ENCODE peak calls at places on chromosomes 3 and 15, in ten cellular contexts. One of them, this sample, is unnamed.

GRCh38 chr3:134155456-134155855 is 95.2 kb downstream of the RYK start:
- DNase-seq in WTC11: no peak
- DNase-seq in GM13977: no peak
- DNase-seq in neural progenitor cell: no peak
- DNase-seq in body of pancreas: no peak
- DNase-seq in A549: no peak
- DNase-seq in AG04449: no peak
- DNase-seq in RWPE2: no peak
- DNase-seq in left ventricle myocardium inferior: no peak
- DNase-seq in neural crest cell: no peak
- DNase-seq in this sample: no peak

GRCh38 chr3:151974067-151974466 is 100.6 kb downstream of the SUCNR1 start:
- DNase-seq in A549: no peak
- DNase-seq in neural progenitor cell: peak; percentile 43
- DNase-seq in AG04449: no peak
- DNase-seq in GM13977: no peak
- DNase-seq in RWPE2: no peak
- DNase-seq in body of pancreas: no peak
- DNase-seq in neural crest cell: no peak
- DNase-seq in left ventricle myocardium inferior: no peak
- DNase-seq in WTC11: no peak
- DNase-seq in this sample: no peak

GRCh38 chr3:141482250-141482937 is 4.4 kb upstream of the RASA2 start:
- DNase-seq in RWPE2: no peak
- DNase-seq in neural progenitor cell: no peak
- DNase-seq in WTC11: no peak
- DNase-seq in body of pancreas: no peak
- DNase-seq in A549: peak; percentile 75
- DNase-seq in left ventricle myocardium inferior: no peak
- DNase-seq in AG04449: no peak
- DNase-seq in GM13977: no peak
- DNase-seq in neural crest cell: no peak
- DNase-seq in this sample: no peak

GRCh38 chr3:93983408-93983807 is 3.5 kb downstream of the ARL13B start:
- DNase-seq in left ventricle myocardium inferior: no peak
- DNase-seq in AG04449: no peak
- DNase-seq in neural progenitor cell: no peak
- DNase-seq in WTC11: no peak
- DNase-seq in neural crest cell: no peak
- DNase-seq in GM13977: no peak
- DNase-seq in body of pancreas: no peak
- DNase-seq in A549: no peak
- DNase-seq in RWPE2: no peak
- DNase-seq in this sample: no peak

GRCh38 chr3:149660462-149660861 is 2.6 kb upstream of the WWTR1 start:
- DNase-seq in AG04449: no peak
- DNase-seq in neural crest cell: no peak
- DNase-seq in left ventricle myocardium inferior: no peak
- DNase-seq in WTC11: no peak
- DNase-seq in body of pancreas: no peak
- DNase-seq in GM13977: no peak
- DNase-seq in RWPE2: no peak
- DNase-seq in neural progenitor cell: no peak
- DNase-seq in A549: no peak
- DNase-seq in this sample: no peak

GRCh38 chr3:72997421-72997961 is 880 bp downstream of the PPP4R2 start:
- DNase-seq in left ventricle myocardium inferior: no peak
- DNase-seq in AG04449: no peak
- DNase-seq in neural progenitor cell: peak; percentile 65
- DNase-seq in neural crest cell: peak; percentile 18
- DNase-seq in RWPE2: no peak
- DNase-seq in WTC11: no peak
- DNase-seq in A549: peak; percentile 67
- DNase-seq in body of pancreas: peak; percentile 11
- DNase-seq in GM13977: peak; percentile 62
- DNase-seq in this sample: peak; percentile 17

GRCh38 chr15:57646057-57646456 is 54.4 kb downstream of the MYZAP start:
- DNase-seq in A549: no peak
- DNase-seq in neural crest cell: no peak
- DNase-seq in body of pancreas: no peak
- DNase-seq in RWPE2: no peak
- DNase-seq in AG04449: no peak
- DNase-seq in left ventricle myocardium inferior: no peak
- DNase-seq in WTC11: no peak
- DNase-seq in GM13977: no peak
- DNase-seq in neural progenitor cell: no peak
- DNase-seq in this sample: no peak

GRCh38 chr3:3729261-3729660 is 70.0 kb upstream of the LRRN1 start:
- DNase-seq in GM13977: no peak
- DNase-seq in RWPE2: no peak
- DNase-seq in A549: no peak
- DNase-seq in body of pancreas: no peak
- DNase-seq in left ventricle myocardium inferior: no peak
- DNase-seq in neural progenitor cell: no peak
- DNase-seq in neural crest cell: no peak
- DNase-seq in WTC11: no peak
- DNase-seq in AG04449: no peak
- DNase-seq in this sample: no peak

GRCh38 chr15:91407237-91407889 is 307.3 kb downstream of the SV2B start:
- DNase-seq in RWPE2: no peak
- DNase-seq in neural progenitor cell: no peak
- DNase-seq in WTC11: no peak
- DNase-seq in GM13977: no peak
- DNase-seq in left ventricle myocardium inferior: peak; percentile 19
- DNase-seq in body of pancreas: no peak
- DNase-seq in neural crest cell: no peak
- DNase-seq in AG04449: no peak
- DNase-seq in A549: no peak
- DNase-seq in this sample: no peak

GRCh38 chr15:99474041-99474906 is 91.5 kb upstream of the MEF2A start:
- DNase-seq in GM13977: no peak
- DNase-seq in A549: no peak
- DNase-seq in neural crest cell: no peak
- DNase-seq in neural progenitor cell: no peak
- DNase-seq in body of pancreas: no peak
- DNase-seq in left ventricle myocardium inferior: peak; percentile 70
- DNase-seq in WTC11: no peak
- DNase-seq in AG04449: no peak
- DNase-seq in RWPE2: no peak
- DNase-seq in this sample: no peak

GRCh38 chr3:128282392-128283196 is 129.3 kb downstream of the EEFSEC start:
- DNase-seq in WTC11: no peak
- DNase-seq in body of pancreas: peak; percentile 87
- DNase-seq in neural progenitor cell: no peak
- DNase-seq in AG04449: no peak
- DNase-seq in GM13977: no peak
- DNase-seq in neural crest cell: no peak
- DNase-seq in left ventricle myocardium inferior: peak; percentile 72
- DNase-seq in A549: no peak
- DNase-seq in RWPE2: no peak
- DNase-seq in this sample: no peak

GRCh38 chr3:25084016-25084415 is 344.0 kb upstream of the RARB start:
- DNase-seq in neural crest cell: no peak
- DNase-seq in body of pancreas: no peak
- DNase-seq in A549: no peak
- DNase-seq in left ventricle myocardium inferior: no peak
- DNase-seq in neural progenitor cell: no peak
- DNase-seq in RWPE2: no peak
- DNase-seq in GM13977: no peak
- DNase-seq in WTC11: no peak
- DNase-seq in AG04449: no peak
- DNase-seq in this sample: peak; percentile 10

GRCh38 chr15:74179101-74179841 is 5.8 kb downstream of the ISLR start:
- DNase-seq in A549: no peak
- DNase-seq in left ventricle myocardium inferior: peak; percentile 78
- DNase-seq in neural progenitor cell: no peak
- DNase-seq in neural crest cell: no peak
- DNase-seq in body of pancreas: peak; percentile 40
- DNase-seq in RWPE2: peak; percentile 89
- DNase-seq in AG04449: peak; percentile 52
- DNase-seq in GM13977: no peak
- DNase-seq in WTC11: no peak
- DNase-seq in this sample: no peak

DNA sequence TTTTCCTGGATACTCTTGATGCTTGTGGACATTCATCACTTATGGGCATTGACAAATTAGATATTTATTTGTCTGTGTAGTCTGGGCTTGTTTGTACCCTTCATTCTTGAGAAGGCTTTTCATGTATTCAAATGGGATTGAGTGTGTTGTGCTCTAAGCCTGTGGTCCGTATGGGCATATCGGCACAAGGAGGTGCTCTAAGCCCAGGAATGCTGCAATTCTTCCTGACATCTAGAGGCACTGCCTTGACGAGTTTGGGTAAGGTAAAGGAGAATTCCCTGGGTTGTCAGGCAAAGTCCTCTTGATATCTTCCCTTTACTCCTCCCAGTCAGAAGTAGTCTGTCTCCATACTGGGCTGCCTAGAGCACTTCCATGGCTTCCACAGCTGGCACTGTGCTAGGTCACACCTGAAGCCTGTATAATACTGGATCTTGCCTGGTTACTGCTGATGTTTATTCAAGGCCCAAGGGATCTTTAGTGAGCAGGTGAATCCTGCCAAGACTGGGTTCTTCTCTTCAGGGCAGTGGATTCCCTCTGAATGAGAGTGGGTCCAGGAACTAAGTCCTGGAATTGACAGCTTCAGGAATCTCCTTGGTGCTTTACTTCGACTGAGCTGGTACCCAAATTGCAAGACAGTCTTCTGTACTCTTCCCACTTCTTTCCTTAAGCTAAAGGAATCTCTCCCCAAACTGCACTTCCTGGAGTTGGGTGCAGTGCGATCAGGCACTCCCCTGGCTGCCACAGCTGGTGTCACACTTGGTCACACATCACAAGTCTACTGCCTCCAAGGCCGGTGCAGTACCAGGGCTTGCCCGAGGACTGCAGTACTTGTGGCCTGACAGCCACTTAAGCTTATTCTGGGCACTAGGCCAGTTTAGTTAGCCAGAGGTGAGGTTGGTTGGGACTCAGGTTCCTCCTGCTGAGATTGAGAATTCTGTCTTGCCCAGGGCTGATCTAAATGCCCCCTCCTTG is 46.0 kb downstream of the GALK2 start:
- DNase-seq in neural progenitor cell: peak; percentile 44
- DNase-seq in body of pancreas: peak; percentile 64
- DNase-seq in GM13977: peak; percentile 21
- DNase-seq in AG04449: no peak
- DNase-seq in WTC11: peak; percentile 19
- DNase-seq in left ventricle myocardium inferior: peak; percentile 56
- DNase-seq in RWPE2: no peak
- DNase-seq in neural crest cell: no peak
- DNase-seq in A549: no peak
- DNase-seq in this sample: no peak
- TF ChIP-seq CTCF in neural progenitor cell: peak; percentile 37
- TF ChIP-seq CTCF in body of pancreas: peak; percentile 8
- TF ChIP-seq CTCF in GM13977: peak; percentile 11
- TF ChIP-seq CTCF in AG04449: no peak
- TF ChIP-seq CTCF in WTC11: no peak
- TF ChIP-seq CTCF in left ventricle myocardium inferior: peak; percentile 72
- TF ChIP-seq CTCF in RWPE2: no peak
- TF ChIP-seq CTCF in neural crest cell: peak; percentile 13
- TF ChIP-seq CTCF in A549: no peak
- TF ChIP-seq CTCF in this sample: no peak

DNA sequence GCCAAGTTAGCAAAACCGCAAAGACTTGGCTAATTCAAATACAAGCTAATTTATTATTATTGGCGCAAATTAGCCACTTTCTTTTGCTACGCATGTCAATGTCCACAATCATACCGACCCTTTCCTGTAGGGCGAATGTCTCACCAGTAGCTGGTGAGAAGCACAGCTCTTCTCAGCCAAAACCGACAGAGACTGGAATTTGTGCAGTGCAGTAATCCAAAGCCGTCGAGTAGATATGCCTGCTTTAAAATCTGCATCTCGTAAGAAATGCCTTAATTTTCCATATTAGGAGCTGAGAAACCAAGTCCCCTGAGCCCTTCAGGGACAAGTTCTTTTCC is 614 bp upstream of the MINDY2 start:
- DNase-seq in A549: peak; percentile 68
- DNase-seq in neural crest cell: no peak
- DNase-seq in AG04449: peak; percentile 58
- DNase-seq in RWPE2: no peak
- DNase-seq in body of pancreas: no peak
- DNase-seq in neural progenitor cell: no peak
- DNase-seq in WTC11: no peak
- DNase-seq in GM13977: peak; percentile 70
- DNase-seq in left ventricle myocardium inferior: no peak
- DNase-seq in this sample: no peak
- TF ChIP-seq CTCF in A549: no peak
- TF ChIP-seq CTCF in neural crest cell: no peak
- TF ChIP-seq CTCF in AG04449: peak; percentile 15
- TF ChIP-seq CTCF in RWPE2: no peak
- TF ChIP-seq CTCF in body of pancreas: no peak
- TF ChIP-seq CTCF in neural progenitor cell: peak; percentile 7
- TF ChIP-seq CTCF in WTC11: no peak
- TF ChIP-seq CTCF in GM13977: no peak
- TF ChIP-seq CTCF in left ventricle myocardium inferior: no peak
- TF ChIP-seq CTCF in this sample: no peak

DNA sequence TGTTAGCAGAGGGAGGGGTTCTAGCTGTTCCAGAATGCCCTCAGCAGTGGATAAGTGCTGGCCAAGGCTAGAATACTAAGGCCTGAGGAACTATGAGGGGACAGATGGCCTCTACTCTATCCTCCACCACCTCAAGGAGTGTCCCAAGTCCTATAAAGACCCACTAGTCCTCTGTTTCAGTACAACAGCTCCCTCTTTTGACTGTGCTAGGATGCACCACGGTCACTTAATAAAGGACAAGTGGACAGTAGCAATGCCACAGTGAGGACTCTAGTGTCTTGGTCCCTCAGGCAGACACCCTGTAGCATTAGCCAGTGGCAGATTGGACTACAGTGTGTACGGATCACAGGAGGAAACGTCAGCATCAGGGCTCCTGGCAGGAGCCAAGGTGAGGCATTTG is 171.8 kb upstream of the PROK2 start:
- DNase-seq in WTC11: peak; percentile 24
- DNase-seq in RWPE2: no peak
- DNase-seq in body of pancreas: no peak
- DNase-seq in GM13977: no peak
- DNase-seq in left ventricle myocardium inferior: no peak
- DNase-seq in neural crest cell: no peak
- DNase-seq in AG04449: no peak
- DNase-seq in neural progenitor cell: peak; percentile 47
- DNase-seq in A549: no peak
- DNase-seq in this sample: no peak
- TF ChIP-seq CTCF in WTC11: no peak
- TF ChIP-seq CTCF in RWPE2: no peak
- TF ChIP-seq CTCF in body of pancreas: no peak
- TF ChIP-seq CTCF in GM13977: peak; percentile 17
- TF ChIP-seq CTCF in left ventricle myocardium inferior: no peak
- TF ChIP-seq CTCF in neural crest cell: no peak
- TF ChIP-seq CTCF in AG04449: no peak
- TF ChIP-seq CTCF in neural progenitor cell: peak; percentile 44
- TF ChIP-seq CTCF in A549: no peak
- TF ChIP-seq CTCF in this sample: no peak

DNA sequence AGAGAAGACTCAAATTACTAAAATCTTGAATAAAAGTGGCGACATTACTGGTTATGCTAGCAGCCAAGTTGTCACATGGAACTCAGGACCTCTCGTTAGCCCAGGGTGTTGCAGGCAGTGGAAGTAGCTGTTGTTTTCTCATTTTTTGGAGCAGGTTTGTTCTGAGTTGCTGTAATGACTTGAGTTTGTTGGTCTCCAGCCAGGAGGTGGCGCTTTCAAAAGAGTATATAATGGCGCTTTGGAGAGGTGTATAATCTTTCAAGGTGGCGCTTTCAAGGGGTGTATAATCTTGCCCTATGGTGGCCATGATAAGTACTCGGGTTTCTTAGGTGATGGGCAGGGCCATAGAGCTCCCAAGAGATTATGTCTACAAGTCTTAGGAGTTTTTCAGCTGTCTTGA is 632.7 kb downstream of the NTRK3 start:
- DNase-seq in left ventricle myocardium inferior: no peak
- DNase-seq in RWPE2: no peak
- DNase-seq in neural progenitor cell: peak; percentile 39
- DNase-seq in body of pancreas: peak; percentile 6
- DNase-seq in GM13977: no peak
- DNase-seq in neural crest cell: no peak
- DNase-seq in A549: no peak
- DNase-seq in AG04449: no peak
- DNase-seq in WTC11: peak; percentile 51
- DNase-seq in this sample: peak; percentile 22
- TF ChIP-seq CTCF in left ventricle myocardium inferior: no peak
- TF ChIP-seq CTCF in RWPE2: peak; percentile 43
- TF ChIP-seq CTCF in neural progenitor cell: peak; percentile 57
- TF ChIP-seq CTCF in body of pancreas: no peak
- TF ChIP-seq CTCF in GM13977: peak; percentile 28
- TF ChIP-seq CTCF in neural crest cell: peak; percentile 27
- TF ChIP-seq CTCF in A549: peak; percentile 33
- TF ChIP-seq CTCF in AG04449: no peak
- TF ChIP-seq CTCF in WTC11: no peak
- TF ChIP-seq CTCF in this sample: peak; percentile 38

This sample was measured in endothelial cell.